ENCODE peak calls at places on chromosomes 7 and 10, in seven cellular contexts. One of them, this sample, is unnamed.

GRCh38 chr7:32169236-32169635 is 99.0 kb upstream of the PDE1C start:
- DNase-seq in SW480: no peak
- DNase-seq in NCI-H1436: no peak
- DNase-seq in CD8-positive, alpha-beta memory T cell: no peak
- DNase-seq in endothelial cell: no peak
- DNase-seq in central memory CD4-positive, alpha-beta T cell: no peak
- DNase-seq in effector memory CD4-positive, alpha-beta T cell: no peak
- DNase-seq in this sample: no peak

GRCh38 chr10:23412223-23412622 is 26.7 kb upstream of the OTUD1 start:
- DNase-seq in SW480: no peak
- DNase-seq in NCI-H1436: no peak
- DNase-seq in endothelial cell: no peak
- DNase-seq in effector memory CD4-positive, alpha-beta T cell: no peak
- DNase-seq in CD8-positive, alpha-beta memory T cell: no peak
- DNase-seq in central memory CD4-positive, alpha-beta T cell: no peak
- DNase-seq in this sample: no peak

GRCh38 chr10:79002336-79002735 is 66.4 kb upstream of the ZMIZ1 start:
- DNase-seq in NCI-H1436: no peak
- DNase-seq in SW480: no peak
- DNase-seq in endothelial cell: no peak
- DNase-seq in effector memory CD4-positive, alpha-beta T cell: no peak
- DNase-seq in CD8-positive, alpha-beta memory T cell: no peak
- DNase-seq in central memory CD4-positive, alpha-beta T cell: no peak
- DNase-seq in this sample: peak

GRCh38 chr10:116829711-116830110 is 19.6 kb upstream of the ENO4 start:
- DNase-seq in SW480: no peak
- DNase-seq in endothelial cell: no peak
- DNase-seq in CD8-positive, alpha-beta memory T cell: no peak
- DNase-seq in central memory CD4-positive, alpha-beta T cell: no peak
- DNase-seq in effector memory CD4-positive, alpha-beta T cell: no peak
- DNase-seq in NCI-H1436: no peak
- DNase-seq in this sample: no peak

GRCh38 chr7:101717986-101718746 is 89.1 kb upstream of the MYL10 start:
- DNase-seq in NCI-H1436: no peak
- DNase-seq in endothelial cell: no peak
- DNase-seq in central memory CD4-positive, alpha-beta T cell: no peak
- DNase-seq in effector memory CD4-positive, alpha-beta T cell: no peak
- DNase-seq in SW480: no peak
- DNase-seq in CD8-positive, alpha-beta memory T cell: no peak
- DNase-seq in this sample: no peak

GRCh38 chr7:37067961-37068536 is 343.8 kb upstream of the AOAH start:
- DNase-seq in endothelial cell: no peak
- DNase-seq in effector memory CD4-positive, alpha-beta T cell: no peak
- DNase-seq in SW480: no peak
- DNase-seq in CD8-positive, alpha-beta memory T cell: no peak
- DNase-seq in NCI-H1436: no peak
- DNase-seq in central memory CD4-positive, alpha-beta T cell: no peak
- DNase-seq in this sample: no peak

GRCh38 chr7:112182749-112183148 is 23.4 kb downstream of the DOCK4 start:
- DNase-seq in central memory CD4-positive, alpha-beta T cell: no peak
- DNase-seq in endothelial cell: no peak
- DNase-seq in CD8-positive, alpha-beta memory T cell: no peak
- DNase-seq in effector memory CD4-positive, alpha-beta T cell: no peak
- DNase-seq in NCI-H1436: no peak
- DNase-seq in SW480: peak
- DNase-seq in this sample: no peak

GRCh38 chr10:112250555-112250954 is 32.6 kb upstream of the TECTB start:
- DNase-seq in CD8-positive, alpha-beta memory T cell: no peak
- DNase-seq in central memory CD4-positive, alpha-beta T cell: no peak
- DNase-seq in endothelial cell: no peak
- DNase-seq in NCI-H1436: no peak
- DNase-seq in effector memory CD4-positive, alpha-beta T cell: no peak
- DNase-seq in SW480: peak
- DNase-seq in this sample: no peak

GRCh38 chr10:96292971-96293909 is 11.0 kb upstream of the DNTT start:
- DNase-seq in effector memory CD4-positive, alpha-beta T cell: no peak
- DNase-seq in NCI-H1436: peak
- DNase-seq in CD8-positive, alpha-beta memory T cell: no peak
- DNase-seq in SW480: peak
- DNase-seq in central memory CD4-positive, alpha-beta T cell: no peak
- DNase-seq in endothelial cell: peak
- DNase-seq in this sample: peak

GRCh38 chr10:46553238-46554049 is 3.0 kb downstream of the GPRIN2 start:
- DNase-seq in central memory CD4-positive, alpha-beta T cell: no peak
- DNase-seq in NCI-H1436: no peak
- DNase-seq in CD8-positive, alpha-beta memory T cell: peak
- DNase-seq in effector memory CD4-positive, alpha-beta T cell: no peak
- DNase-seq in endothelial cell: peak
- DNase-seq in SW480: no peak
- DNase-seq in this sample: no peak

GRCh38 chr7:21568762-21569161 is 25.9 kb downstream of the DNAH11 start:
- DNase-seq in NCI-H1436: no peak
- DNase-seq in endothelial cell: no peak
- DNase-seq in SW480: peak
- DNase-seq in effector memory CD4-positive, alpha-beta T cell: no peak
- DNase-seq in central memory CD4-positive, alpha-beta T cell: no peak
- DNase-seq in CD8-positive, alpha-beta memory T cell: no peak
- DNase-seq in this sample: peak

GRCh38 chr7:2508327-2509231 is 11.0 kb upstream of the LFNG start:
- DNase-seq in endothelial cell: no peak
- DNase-seq in effector memory CD4-positive, alpha-beta T cell: peak
- DNase-seq in NCI-H1436: peak
- DNase-seq in SW480: peak
- DNase-seq in central memory CD4-positive, alpha-beta T cell: peak
- DNase-seq in CD8-positive, alpha-beta memory T cell: peak
- DNase-seq in this sample: no peak

GRCh38 chr10:2852574-2853323 is 214.6 kb upstream of the PFKP start:
- DNase-seq in SW480: no peak
- DNase-seq in endothelial cell: no peak
- DNase-seq in CD8-positive, alpha-beta memory T cell: no peak
- DNase-seq in central memory CD4-positive, alpha-beta T cell: no peak
- DNase-seq in effector memory CD4-positive, alpha-beta T cell: no peak
- DNase-seq in NCI-H1436: no peak
- DNase-seq in this sample: no peak

GRCh38 chr7:45461014-45461413 is 113.2 kb upstream of the ADCY1 start:
- DNase-seq in effector memory CD4-positive, alpha-beta T cell: no peak
- DNase-seq in SW480: no peak
- DNase-seq in endothelial cell: no peak
- DNase-seq in central memory CD4-positive, alpha-beta T cell: no peak
- DNase-seq in NCI-H1436: no peak
- DNase-seq in CD8-positive, alpha-beta memory T cell: no peak
- DNase-seq in this sample: no peak

GRCh38 chr7:28291559-28291958 is 111.0 kb upstream of the JAZF1 start:
- DNase-seq in central memory CD4-positive, alpha-beta T cell: no peak
- DNase-seq in effector memory CD4-positive, alpha-beta T cell: no peak
- DNase-seq in NCI-H1436: no peak
- DNase-seq in endothelial cell: no peak
- DNase-seq in SW480: no peak
- DNase-seq in CD8-positive, alpha-beta memory T cell: no peak
- DNase-seq in this sample: no peak

GRCh38 chr10:74419491-74420466 is 268.8 kb downstream of the ADK start:
- DNase-seq in NCI-H1436: no peak
- DNase-seq in endothelial cell: peak
- DNase-seq in SW480: no peak
- DNase-seq in central memory CD4-positive, alpha-beta T cell: peak
- DNase-seq in effector memory CD4-positive, alpha-beta T cell: peak
- DNase-seq in CD8-positive, alpha-beta memory T cell: no peak
- DNase-seq in this sample: peak

GRCh38 chr10:87646920-87647319 is 12.8 kb upstream of the PAPSS2 start:
- DNase-seq in NCI-H1436: no peak
- DNase-seq in effector memory CD4-positive, alpha-beta T cell: no peak
- DNase-seq in central memory CD4-positive, alpha-beta T cell: no peak
- DNase-seq in endothelial cell: no peak
- DNase-seq in CD8-positive, alpha-beta memory T cell: no peak
- DNase-seq in SW480: no peak
- DNase-seq in this sample: no peak

GRCh38 chr10:70348228-70348850 is 34.1 kb downstream of the LRRC20 start:
- DNase-seq in central memory CD4-positive, alpha-beta T cell: no peak
- DNase-seq in effector memory CD4-positive, alpha-beta T cell: no peak
- DNase-seq in endothelial cell: peak
- DNase-seq in NCI-H1436: peak
- DNase-seq in CD8-positive, alpha-beta memory T cell: no peak
- DNase-seq in SW480: peak
- DNase-seq in this sample: peak

GRCh38 chr10:110525349-110526260 is 27.9 kb downstream of the DUSP5 start:
- DNase-seq in endothelial cell: no peak
- DNase-seq in CD8-positive, alpha-beta memory T cell: no peak
- DNase-seq in central memory CD4-positive, alpha-beta T cell: no peak
- DNase-seq in effector memory CD4-positive, alpha-beta T cell: no peak
- DNase-seq in SW480: peak
- DNase-seq in NCI-H1436: no peak
- DNase-seq in this sample: peak

GRCh38 chr7:141415999-141416398 is 135.2 kb upstream of the AGK start:
- DNase-seq in effector memory CD4-positive, alpha-beta T cell: no peak
- DNase-seq in endothelial cell: no peak
- DNase-seq in central memory CD4-positive, alpha-beta T cell: no peak
- DNase-seq in NCI-H1436: no peak
- DNase-seq in CD8-positive, alpha-beta memory T cell: no peak
- DNase-seq in SW480: no peak
- DNase-seq in this sample: no peak

GRCh38 chr10:59508296-59508695 is 145.9 kb upstream of the FAM13C start:
- DNase-seq in effector memory CD4-positive, alpha-beta T cell: no peak
- DNase-seq in CD8-positive, alpha-beta memory T cell: no peak
- DNase-seq in central memory CD4-positive, alpha-beta T cell: no peak
- DNase-seq in SW480: peak
- DNase-seq in endothelial cell: no peak
- DNase-seq in NCI-H1436: no peak
- DNase-seq in this sample: no peak

GRCh38 chr7:2371329-2371728 is 16.7 kb downstream of the EIF3B start:
- DNase-seq in NCI-H1436: no peak
- DNase-seq in endothelial cell: no peak
- DNase-seq in SW480: no peak
- DNase-seq in central memory CD4-positive, alpha-beta T cell: no peak
- DNase-seq in CD8-positive, alpha-beta memory T cell: no peak
- DNase-seq in effector memory CD4-positive, alpha-beta T cell: no peak
- DNase-seq in this sample: no peak

GRCh38 chr7:126589068-126589684 is 663.6 kb downstream of the GRM8 start:
- DNase-seq in effector memory CD4-positive, alpha-beta T cell: no peak
- DNase-seq in central memory CD4-positive, alpha-beta T cell: no peak
- DNase-seq in SW480: no peak
- DNase-seq in CD8-positive, alpha-beta memory T cell: no peak
- DNase-seq in NCI-H1436: no peak
- DNase-seq in endothelial cell: no peak
- DNase-seq in this sample: no peak

GRCh38 chr10:117092386-117092785 is 45.7 kb downstream of the VAX1 start:
- DNase-seq in NCI-H1436: no peak
- DNase-seq in CD8-positive, alpha-beta memory T cell: no peak
- DNase-seq in endothelial cell: no peak
- DNase-seq in effector memory CD4-positive, alpha-beta T cell: no peak
- DNase-seq in SW480: no peak
- DNase-seq in central memory CD4-positive, alpha-beta T cell: no peak
- DNase-seq in this sample: no peak

GRCh38 chr10:115982076-115982475 is 290.9 kb downstream of the GFRA1 start:
- DNase-seq in SW480: no peak
- DNase-seq in NCI-H1436: no peak
- DNase-seq in central memory CD4-positive, alpha-beta T cell: no peak
- DNase-seq in endothelial cell: no peak
- DNase-seq in CD8-positive, alpha-beta memory T cell: no peak
- DNase-seq in effector memory CD4-positive, alpha-beta T cell: no peak
- DNase-seq in this sample: no peak

GRCh38 chr7:82339958-82340357 is 103.6 kb downstream of the CACNA2D1 start:
- DNase-seq in NCI-H1436: no peak
- DNase-seq in central memory CD4-positive, alpha-beta T cell: no peak
- DNase-seq in CD8-positive, alpha-beta memory T cell: no peak
- DNase-seq in endothelial cell: no peak
- DNase-seq in effector memory CD4-positive, alpha-beta T cell: no peak
- DNase-seq in SW480: no peak
- DNase-seq in this sample: no peak

GRCh38 chr10:59177031-59177861 is 803 bp downstream of the PHYHIPL start:
- DNase-seq in endothelial cell: peak
- DNase-seq in CD8-positive, alpha-beta memory T cell: no peak
- DNase-seq in SW480: peak
- DNase-seq in central memory CD4-positive, alpha-beta T cell: no peak
- DNase-seq in effector memory CD4-positive, alpha-beta T cell: no peak
- DNase-seq in NCI-H1436: peak
- DNase-seq in this sample: peak

GRCh38 chr7:116265881-116266280 is 55.5 kb downstream of the TES start:
- DNase-seq in effector memory CD4-positive, alpha-beta T cell: no peak
- DNase-seq in NCI-H1436: no peak
- DNase-seq in central memory CD4-positive, alpha-beta T cell: no peak
- DNase-seq in CD8-positive, alpha-beta memory T cell: no peak
- DNase-seq in SW480: no peak
- DNase-seq in endothelial cell: no peak
- DNase-seq in this sample: no peak

GRCh38 chr10:15842493-15843169 is 17.7 kb downstream of the MINDY3 start:
- DNase-seq in SW480: no peak
- DNase-seq in effector memory CD4-positive, alpha-beta T cell: no peak
- DNase-seq in endothelial cell: no peak
- DNase-seq in CD8-positive, alpha-beta memory T cell: no peak
- DNase-seq in NCI-H1436: no peak
- DNase-seq in central memory CD4-positive, alpha-beta T cell: no peak
- DNase-seq in this sample: peak